ENCODE peak calls at places on chromosome 10, in seven cellular contexts. F is upper lobe of left lung, Z is NB4, P is heart right ventricle, A is IMR-90, U is tibial artery, V is H7. R is an unnamed sample.

GRCh38 chr10:100653957-100654834 is 91.2 kb upstream of the PAX2 start:
- DNase-seq in U (no peak), F (peak; percentile 82), V (peak; percentile 88), P (no peak), Z (peak; percentile 67), A (no peak), R (no peak)

GRCh38 chr10:119375574-119376265 is 166.8 kb downstream of the RGS10 start:
- DNase-seq in U (no peak), V (no peak), A (peak; percentile 78), F (no peak), P (no peak), Z (no peak), R (no peak)

GRCh38 chr10:101939273-101939635 is 95.7 kb upstream of the KCNIP2 start:
- DNase-seq in F (no peak), P (no peak), U (no peak), V (no peak), A (peak; percentile 96), Z (peak; percentile 14), R (no peak)

GRCh38 chr10:33052915-33053810 is 95.1 kb upstream of the ITGB1 start:
- DNase-seq in P (no peak), V (no peak), U (no peak), A (peak; percentile 26), Z (no peak), F (no peak), R (no peak)

GRCh38 chr10:88401671-88402347 is 181.3 kb downstream of the RNLS start:
- DNase-seq in U (no peak), Z (peak; percentile 26), V (no peak), A (peak; percentile 35), P (no peak), F (no peak), R (no peak)

GRCh38 chr10:31770307-31770902 is 158.2 kb downstream of the ARHGAP12 start:
- DNase-seq in A (no peak), P (peak; percentile 60), U (no peak), F (no peak), Z (peak; percentile 45), V (peak; percentile 76), R (peak; percentile 50)

GRCh38 chr10:34956756-34957155 is 133.4 kb downstream of the CUL2 start:
- DNase-seq in V (no peak), F (no peak), A (no peak), U (no peak), Z (peak; percentile 52), P (no peak), R (no peak)

GRCh38 chr10:111347386-111348005 is 270.7 kb downstream of the ADRA2A start:
- DNase-seq in F (no peak), Z (no peak), U (no peak), P (no peak), A (no peak), V (no peak), R (no peak)

GRCh38 chr10:69088801-69089501 is 1.0 kb downstream of the SRGN start:
- DNase-seq in F (no peak), U (no peak), Z (peak; percentile 89), A (peak; percentile 52), P (no peak), V (no peak), R (peak; percentile 87)

GRCh38 chr10:77836299-77836820 is 90.2 kb downstream of the DLG5 start:
- DNase-seq in P (peak; percentile 53), F (no peak), V (no peak), Z (peak; percentile 94), A (peak; percentile 22), U (no peak), R (peak; percentile 91)

GRCh38 chr10:20473361-20473760 is 423.8 kb downstream of the NEBL start:
- DNase-seq in F (no peak), P (no peak), V (no peak), Z (no peak), A (peak; percentile 3), U (no peak), R (no peak)

GRCh38 chr10:75971402-75972211 is 540.2 kb downstream of the LRMDA start:
- DNase-seq in V (no peak), Z (peak; percentile 19), U (no peak), F (no peak), P (no peak), A (peak; percentile 52), R (no peak)
- H3K4me3 ChIP-seq in V (no peak overlapping the region), Z (no peak overlapping the region), U (no peak overlapping the region), F (no peak overlapping the region), P (no peak overlapping the region), A (no peak overlapping the region), R (no peak overlapping the region)

DNA sequence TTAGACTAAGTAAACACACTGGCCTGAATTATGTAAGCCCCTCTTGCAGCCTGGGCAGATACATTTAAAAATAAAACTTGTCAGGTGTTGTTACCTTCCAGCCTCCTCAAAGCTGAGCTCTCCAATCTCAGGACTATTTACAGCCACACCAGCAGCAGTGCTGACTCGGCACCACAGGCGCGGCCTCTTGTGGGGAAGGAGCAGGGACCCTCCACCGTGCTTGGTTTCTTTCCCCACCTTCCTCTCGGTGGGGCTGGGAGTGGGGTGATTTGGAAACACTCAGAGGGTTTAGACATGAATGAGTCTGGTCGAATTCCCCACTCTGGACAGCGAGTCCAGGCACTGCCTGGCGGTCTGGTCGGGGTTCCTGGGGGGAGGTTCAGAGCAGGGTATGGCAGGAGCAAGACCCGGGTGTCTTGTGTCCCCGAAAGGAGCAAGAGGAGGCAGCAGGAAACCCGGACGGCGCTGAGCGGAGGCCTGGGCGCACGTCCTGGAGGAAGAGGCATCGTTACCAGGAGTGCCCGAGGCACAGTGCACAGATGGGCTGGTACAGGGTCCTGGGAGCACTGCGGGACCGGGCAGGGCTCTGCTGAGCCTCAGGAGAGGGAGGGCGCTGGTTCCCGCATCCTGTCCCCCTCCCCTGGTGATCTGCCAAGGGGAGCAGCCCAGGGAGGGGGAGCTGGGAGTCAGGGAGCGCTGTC is 29.2 kb upstream of the CFAP46 start:
- DNase-seq in A (no peak), U (peak; percentile 56), Z (no peak), F (peak; percentile 72), V (peak; percentile 75), P (no peak), R (no peak)
- H3K4me3 ChIP-seq in A (no peak overlapping the region), U (no peak overlapping the region), Z (no peak overlapping the region), F (no peak overlapping the region), V (no peak overlapping the region), P (no peak overlapping the region), R (no peak overlapping the region)

GRCh38 chr10:73810358-73810734 is 1.1 kb downstream of the NDST2 start:
- DNase-seq in A (no peak), V (no peak), U (no peak), P (no peak), Z (no peak), F (no peak), R (peak; percentile 15)
- H3K4me3 ChIP-seq in A (peak overlapping the region; percentile 88), V (no peak overlapping the region), U (peak overlapping the region; percentile 84), P (peak overlapping the region; percentile 99), Z (peak overlapping the region; percentile 62), F (peak overlapping the region; percentile 84), R (peak overlapping the region; percentile 77)

GRCh38 chr10:125023862-125024495 is 82.1 kb downstream of the ZRANB1 start:
- DNase-seq in U (peak; percentile 80), A (no peak), F (no peak), V (no peak), Z (no peak), P (peak; percentile 76), R (no peak)
- H3K4me3 ChIP-seq in U (peak overlapping the region; percentile 4), A (no peak overlapping the region), F (no peak overlapping the region), V (no peak overlapping the region), Z (no peak overlapping the region), P (peak overlapping the region; percentile 9), R (no peak overlapping the region)

GRCh38 chr10:29849434-29849833 is 210.0 kb downstream of the JCAD start:
- DNase-seq in P (no peak), F (no peak), V (no peak), Z (peak; percentile 38), U (no peak), A (peak; percentile 95), R (no peak)
- H3K4me3 ChIP-seq in P (peak overlapping the region; percentile 25), F (no peak overlapping the region), V (no peak overlapping the region), Z (no peak overlapping the region), U (peak overlapping the region; percentile 17), A (peak overlapping the region; percentile 23), R (no peak overlapping the region)

GRCh38 chr10:96271017-96271815 is at the start of gene BLNK:
- DNase-seq in P (peak; percentile 25), F (no peak), A (peak; percentile 33), U (peak; percentile 88), V (no peak), Z (no peak), R (no peak)

GRCh38 chr10:96268341-96268909 is 2.9 kb downstream of the BLNK start:
- DNase-seq in P (no peak), A (no peak), F (no peak), V (no peak), Z (no peak), U (no peak), R (no peak)

GRCh38 chr10:96272256-96272985 is 1.1 kb upstream of the BLNK start:
- DNase-seq in F (no peak), U (no peak), P (no peak), Z (no peak), V (no peak), A (no peak), R (no peak)

GRCh38 chr10:96269438-96270300 is 1.7 kb downstream of the BLNK start:
- DNase-seq in F (no peak), Z (no peak), A (no peak), V (no peak), U (no peak), P (no peak), R (no peak)

DNA sequence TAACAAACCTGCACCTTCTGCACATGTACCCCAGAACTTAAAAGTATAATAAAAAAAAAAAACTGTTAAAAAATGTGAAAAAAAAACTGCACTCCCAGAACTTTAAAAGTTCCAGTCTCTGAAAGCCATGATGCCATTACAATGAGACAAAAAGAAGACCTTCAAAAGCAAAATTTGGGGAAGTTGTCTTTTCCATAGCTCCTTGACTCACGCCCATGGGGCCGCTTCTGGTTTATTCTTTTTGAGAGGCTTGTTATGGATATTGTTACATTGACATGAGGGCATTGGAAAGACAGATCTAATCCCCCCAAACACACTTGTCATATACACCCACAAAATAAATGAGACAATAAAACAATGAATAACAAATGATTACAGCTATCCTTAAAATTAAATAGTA is 805 bp downstream of the BLNK start:
- DNase-seq in F (no peak), U (no peak), A (no peak), P (no peak), Z (no peak), V (no peak), R (no peak)
- H3K4me3 ChIP-seq in F (peak overlapping the region; percentile 20), U (peak overlapping the region; percentile 14), A (no peak overlapping the region), P (peak overlapping the region; percentile 15), Z (no peak overlapping the region), V (no peak overlapping the region), R (no peak overlapping the region)

GRCh38 chr10:124088944-124089343 is 4.5 kb downstream of the CHST15 start:
- DNase-seq in P (no peak), Z (no peak), V (no peak), A (no peak), F (no peak), U (no peak), R (no peak)
- H3K4me3 ChIP-seq in P (no peak overlapping the region), Z (no peak overlapping the region), V (no peak overlapping the region), A (no peak overlapping the region), F (no peak overlapping the region), U (no peak overlapping the region), R (no peak overlapping the region)

R was measured in CD4-positive, alpha-beta memory T cell.